ENCODE peak calls at places on chromosomes 11 and 22, in ten cellular contexts. A is stimulated activated CD4-positive, alpha-beta T cell treated with anti-CD3 and anti-CD28 coated beads, Interleukin-1b, Interleukin-23, amount 100 ng/mL, for 48 hours; J is small intestine; T is tibial nerve; N is cardiac muscle cell; W is cardiac fibroblast; G is GM04504; Z is Calu3; F is HFFc6; B is LoVo. L is an unnamed sample.

GRCh38 chr22:35624547-35624946 is 7.4 kb upstream of the MB start:
- DNase-seq in G (no peak), J (no peak), F (no peak), T (no peak), A (no peak), B (no peak), W (no peak), Z (no peak), N (no peak), L (no peak)

GRCh38 chr11:85810871-85811611 is at the start of gene SYTL2:
- DNase-seq in N (peak; percentile 86), B (peak; percentile 72), G (peak; percentile 48), T (peak; percentile 8), J (peak; percentile 87), Z (peak; percentile 75), W (peak; percentile 16), A (peak; percentile 67), F (no peak), L (peak; percentile 83)

GRCh38 chr11:3006505-3007260 is 14.6 kb upstream of the NAP1L4 start:
- DNase-seq in N (peak; percentile 34), F (no peak), G (no peak), T (no peak), J (no peak), W (no peak), A (no peak), Z (no peak), B (no peak), L (no peak)

GRCh38 chr11:45142241-45142885 is 4.1 kb upstream of the PRDM11 start:
- DNase-seq in A (no peak), Z (no peak), G (peak; percentile 21), B (no peak), F (no peak), T (no peak), J (no peak), N (no peak), W (peak; percentile 51), L (no peak)

GRCh38 chr22:29625090-29625825 is 21.8 kb downstream of the NF2 start:
- DNase-seq in G (peak; percentile 81), N (peak; percentile 42), F (peak; percentile 85), A (peak; percentile 33), T (peak; percentile 40), W (peak; percentile 91), J (peak; percentile 54), B (peak; percentile 67), Z (peak; percentile 59), L (peak; percentile 78)

GRCh38 chr11:3016861-3017260 is 24.7 kb upstream of the NAP1L4 start:
- DNase-seq in N (no peak), Z (no peak), F (no peak), J (no peak), G (no peak), W (no peak), T (no peak), B (no peak), A (no peak), L (no peak)

GRCh38 chr22:46373166-46373565 is 37.7 kb downstream of the TRMU start:
- DNase-seq in W (no peak), T (no peak), B (no peak), N (no peak), A (no peak), F (no peak), Z (no peak), G (no peak), J (peak; percentile 40), L (no peak)

GRCh38 chr11:14668733-14669301 is 25.2 kb downstream of the PDE3B start:
- DNase-seq in B (no peak), Z (no peak), F (no peak), N (no peak), J (no peak), W (no peak), G (no peak), A (no peak), T (no peak), L (no peak)

GRCh38 chr11:103619938-103620337 is 416.5 kb upstream of the DDI1 start:
- DNase-seq in W (no peak), G (no peak), F (no peak), T (no peak), Z (no peak), J (no peak), N (no peak), A (no peak), B (no peak), L (no peak)

GRCh38 chr22:38543822-38544221 is 26.2 kb downstream of the DMC1 start:
- DNase-seq in J (no peak), T (no peak), A (no peak), N (no peak), G (no peak), F (no peak), Z (no peak), B (no peak), W (no peak), L (no peak)

GRCh38 chr11:67697846-67698245 is 23.4 kb upstream of the ALDH3B2 start:
- DNase-seq in B (no peak), W (no peak), T (no peak), A (no peak), Z (no peak), N (no peak), J (no peak), F (no peak), G (no peak), L (no peak)

GRCh38 chr11:45560153-45560934 is 105.1 kb downstream of the CHST1 start:
- DNase-seq in F (no peak), B (no peak), G (no peak), W (no peak), Z (no peak), A (no peak), T (no peak), J (no peak), N (peak; percentile 11), L (no peak)

GRCh38 chr11:396948-397548 is 3.0 kb downstream of the PKP3 start:
- DNase-seq in N (no peak), Z (no peak), J (no peak), T (peak; percentile 41), G (peak; percentile 36), W (peak; percentile 49), A (no peak), F (peak; percentile 53), B (no peak), L (no peak)

GRCh38 chr22:42388130-42388797 is 43.9 kb downstream of the NFAM1 start:
- DNase-seq in N (no peak), G (no peak), B (no peak), J (peak; percentile 16), Z (no peak), W (peak; percentile 8), T (no peak), F (no peak), A (no peak), L (no peak)

GRCh38 chr11:85236211-85236610 is 390.9 kb downstream of the DLG2 start:
- DNase-seq in B (no peak), W (no peak), T (no peak), F (no peak), A (no peak), G (no peak), N (no peak), J (no peak), Z (no peak), L (no peak)

GRCh38 chr11:19766810-19767209 is 54.2 kb downstream of the NAV2 start:
- DNase-seq in B (no peak), G (no peak), J (no peak), Z (no peak), A (no peak), F (no peak), T (no peak), N (no peak), W (no peak), L (no peak)

GRCh38 chr22:24319451-24319850 is 48.8 kb downstream of the SPECC1L start:
- DNase-seq in J (no peak), T (no peak), A (no peak), G (no peak), Z (no peak), N (no peak), W (peak; percentile 72), B (no peak), F (no peak), L (no peak)

GRCh38 chr11:66050581-66051231 is 1.5 kb upstream of the SF3B2 start:
- DNase-seq in N (no peak), T (no peak), J (no peak), W (no peak), Z (no peak), B (no peak), G (no peak), A (no peak), F (no peak), L (no peak)

GRCh38 chr11:68026391-68027105 is 3.9 kb upstream of the NDUFS8 start:
- DNase-seq in A (no peak), W (no peak), N (no peak), J (no peak), F (no peak), T (no peak), B (no peak), G (no peak), Z (no peak), L (no peak)

GRCh38 chr11:17163296-17163695 is 44.5 kb downstream of the PIK3C2A start:
- DNase-seq in T (no peak), F (no peak), G (no peak), W (no peak), N (no peak), J (no peak), B (no peak), A (no peak), Z (no peak), L (no peak)

GRCh38 chr11:92651159-92651558 is 318.3 kb upstream of the MTNR1B start:
- DNase-seq in T (no peak), W (no peak), Z (no peak), N (no peak), B (no peak), F (no peak), J (no peak), A (no peak), G (no peak), L (no peak)

GRCh38 chr22:28019881-28020861 is 101.1 kb upstream of the PITPNB start:
- DNase-seq in W (peak; percentile 66), J (peak; percentile 48), A (peak; percentile 60), B (peak; percentile 41), F (peak; percentile 52), N (peak; percentile 72), G (peak; percentile 50), Z (peak; percentile 77), T (peak; percentile 79), L (peak; percentile 83)

GRCh38 chr11:11057472-11057854 is 199.6 kb upstream of the ZBED5 start:
- DNase-seq in T (no peak), N (no peak), F (no peak), G (no peak), W (no peak), Z (no peak), J (no peak), A (no peak), B (no peak), L (no peak)

GRCh38 chr11:11292839-11293238 is 60.2 kb downstream of the CSNK2A3 start:
- DNase-seq in T (no peak), W (no peak), G (no peak), J (no peak), N (no peak), Z (no peak), F (no peak), B (no peak), A (no peak), L (no peak)

GRCh38 chr11:41878158-41878557 is 418.7 kb upstream of the LRRC4C start:
- DNase-seq in W (peak; percentile 50), B (no peak), G (peak; percentile 55), Z (no peak), F (no peak), A (no peak), T (no peak), J (no peak), N (no peak), L (no peak)

GRCh38 chr11:120516461-120517389 is 5.2 kb downstream of the GRIK4 start:
- DNase-seq in T (no peak), F (no peak), A (no peak), W (no peak), G (no peak), N (peak; percentile 65), B (no peak), J (no peak), Z (no peak), L (peak; percentile 38)